ENCODE peak calls at places on chromosomes 13 and 19, in six cellular contexts. T, E, U, K, I and W are unnamed samples.

GRCh38 chr13:59487883-59488282 is 675.8 kb downstream of the DIAPH3 start:
- DNase-seq in T (no peak), E (no peak), U (no peak), K (no peak), I (no peak), W (no peak)

GRCh38 chr13:33318037-33318436 is 32.5 kb upstream of the STARD13 start:
- DNase-seq in T (no peak), E (peak; percentile 21), U (no peak), K (no peak), I (no peak), W (no peak)

GRCh38 chr19:17282488-17283256 is 971 bp downstream of the ANKLE1 start:
- DNase-seq in T (peak; percentile 69), E (peak; percentile 62), U (peak; percentile 81), K (peak; percentile 89), I (peak; percentile 92), W (no peak)

GRCh38 chr19:29841209-29841558 is 29.4 kb downstream of the CCNE1 start:
- DNase-seq in T (peak; percentile 53), E (no peak), U (no peak), K (no peak), I (no peak), W (no peak)

GRCh38 chr13:49676581-49677298 is 14.5 kb downstream of the EBPL start:
- DNase-seq in T (no peak), E (no peak), U (no peak), K (no peak), I (no peak), W (no peak)

GRCh38 chr19:2594319-2594718 is 108.2 kb downstream of the GNG7 start:
- DNase-seq in T (no peak), E (no peak), U (no peak), K (no peak), I (no peak), W (no peak)

GRCh38 chr13:105452895-105453294 is 1082.6 kb downstream of the EFNB2 start:
- DNase-seq in T (no peak), E (no peak), U (no peak), K (no peak), I (no peak), W (no peak)

GRCh38 chr13:114230117-114230516 is 4.6 kb upstream of the CDC16 start:
- DNase-seq in T (peak; percentile 18), E (peak; percentile 63), U (no peak), K (no peak), I (peak; percentile 44), W (no peak)

GRCh38 chr19:23520441-23520840 is 125.2 kb upstream of the ZNF91 start:
- DNase-seq in T (no peak), E (no peak), U (no peak), K (no peak), I (no peak), W (no peak)

DNA sequence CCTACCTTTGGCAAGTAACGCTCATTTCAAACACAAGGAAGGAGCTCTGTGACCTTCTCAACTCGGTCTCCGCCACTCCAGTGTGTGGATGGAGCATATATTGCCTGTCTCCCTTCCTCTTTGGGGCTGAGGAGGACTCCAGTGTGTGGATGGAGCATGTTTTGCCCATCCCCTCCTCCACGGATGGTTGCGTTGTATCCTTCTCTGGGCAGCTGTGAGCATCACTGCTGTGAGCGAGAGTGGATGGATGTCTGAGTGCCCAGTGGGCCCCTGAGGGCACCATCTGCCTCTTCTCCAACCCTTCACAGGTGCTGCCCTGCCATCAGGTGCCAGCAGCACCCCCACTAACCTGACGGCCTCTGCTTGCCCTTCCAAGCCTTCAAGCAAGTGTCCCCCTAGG is 186.2 kb downstream of the TEX29 start:
- DNase-seq in T (no peak), E (no peak), U (no peak), K (no peak), I (no peak), W (no peak)
- H4K91ac ChIP-seq in T (no peak overlapping the region), E (no peak overlapping the region), U (no peak overlapping the region), K (no peak overlapping the region), I (no peak overlapping the region), W (no peak overlapping the region)

DNA sequence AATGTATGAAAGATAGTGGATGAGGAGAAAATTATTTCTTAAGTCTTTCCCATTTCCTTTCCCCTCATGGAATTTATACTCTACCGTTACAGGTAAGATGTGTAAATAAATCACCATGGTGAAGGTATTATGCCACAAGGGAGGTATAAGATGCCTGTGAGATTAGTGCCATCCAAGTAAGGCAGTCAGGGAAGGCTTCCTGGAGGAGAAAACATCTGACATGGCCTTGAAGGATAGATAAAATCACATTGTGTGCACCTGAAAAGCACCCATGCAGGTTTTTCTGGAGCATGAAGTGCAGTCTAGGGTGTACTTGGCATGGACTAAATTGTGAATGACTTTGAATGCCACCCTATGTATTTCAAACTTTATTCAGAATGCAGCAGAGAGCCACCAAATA is 15.3 kb downstream of the MBNL2 start:
- DNase-seq in T (no peak), E (no peak), U (no peak), K (no peak), I (no peak), W (no peak)
- H3K4me1 ChIP-seq in T (peaks cover 7% of the 10 kb centered on the region), E (peaks cover 25% of the 10 kb centered on the region), U (peaks cover 8% of the 10 kb centered on the region), K (peaks cover 19% of the 10 kb centered on the region), I (peaks cover 11% of the 10 kb centered on the region), W (peaks cover 14% of the 10 kb centered on the region)

GRCh38 chr13:20553309-20553708 is 13.6 kb upstream of the IFT88 start:
- DNase-seq in T (no peak), E (no peak), U (no peak), K (peak; percentile 65), I (no peak), W (no peak)

GRCh38 chr13:20547479-20547908 is 19.5 kb upstream of the IFT88 start:
- DNase-seq in T (no peak), E (no peak), U (no peak), K (no peak), I (no peak), W (no peak)

GRCh38 chr13:20546559-20546958 is 20.4 kb upstream of the IFT88 start:
- DNase-seq in T (no peak), E (no peak), U (no peak), K (no peak), I (no peak), W (no peak)

GRCh38 chr13:20550799-20551198 is 16.2 kb upstream of the IFT88 start:
- DNase-seq in T (no peak), E (no peak), U (no peak), K (no peak), I (no peak), W (no peak)
- H4K91ac ChIP-seq in T (no peak overlapping the region), E (no peak overlapping the region), U (no peak overlapping the region), K (no peak overlapping the region), I (no peak overlapping the region), W (no peak overlapping the region)

DNA sequence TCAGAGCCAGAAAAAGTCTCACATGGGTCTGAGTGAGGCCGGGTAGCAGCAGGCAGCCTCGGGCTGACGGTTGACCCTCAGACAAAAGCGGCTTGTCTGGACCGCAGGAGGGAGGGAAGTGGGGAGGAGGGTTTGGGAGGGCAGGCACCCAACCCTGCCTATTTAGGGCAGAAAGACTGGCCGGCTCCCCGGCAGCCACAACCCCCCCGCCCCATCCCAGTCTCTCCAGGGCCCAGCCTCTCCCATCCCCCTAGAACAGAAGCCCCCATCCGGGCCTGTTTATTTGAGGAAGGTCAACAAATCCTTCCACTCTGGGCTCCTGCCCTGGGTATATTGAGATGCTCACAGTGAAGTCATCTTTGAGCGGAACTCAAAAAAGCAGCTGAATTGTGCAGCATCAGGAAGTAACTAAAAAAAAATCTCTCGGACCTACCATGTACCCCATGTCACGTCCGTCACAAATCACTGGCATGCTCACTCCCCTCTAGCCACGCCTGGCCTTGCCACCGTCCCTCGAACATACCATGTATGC is 6.3 kb downstream of the DACT3 start:
- DNase-seq in T (no peak), E (no peak), U (peak; percentile 38), K (no peak), I (no peak), W (peak; percentile 49)
- H3K4me1 ChIP-seq in T (peaks cover 6% of the 10 kb centered on the region), E (peaks cover 3% of the 10 kb centered on the region), U (peaks cover 13% of the 10 kb centered on the region), K (peaks cover 7% of the 10 kb centered on the region), I (peaks cover 2% of the 10 kb centered on the region), W (peaks cover 9% of the 10 kb centered on the region)

GRCh38 chr19:49913720-49914119 is 15.3 kb upstream of the ATF5 start:
- DNase-seq in T (no peak), E (no peak), U (no peak), K (no peak), I (no peak), W (no peak)
- H4K91ac ChIP-seq in T (no peak overlapping the region), E (no peak overlapping the region), U (no peak overlapping the region), K (no peak overlapping the region), I (no peak overlapping the region), W (no peak overlapping the region)

DNA sequence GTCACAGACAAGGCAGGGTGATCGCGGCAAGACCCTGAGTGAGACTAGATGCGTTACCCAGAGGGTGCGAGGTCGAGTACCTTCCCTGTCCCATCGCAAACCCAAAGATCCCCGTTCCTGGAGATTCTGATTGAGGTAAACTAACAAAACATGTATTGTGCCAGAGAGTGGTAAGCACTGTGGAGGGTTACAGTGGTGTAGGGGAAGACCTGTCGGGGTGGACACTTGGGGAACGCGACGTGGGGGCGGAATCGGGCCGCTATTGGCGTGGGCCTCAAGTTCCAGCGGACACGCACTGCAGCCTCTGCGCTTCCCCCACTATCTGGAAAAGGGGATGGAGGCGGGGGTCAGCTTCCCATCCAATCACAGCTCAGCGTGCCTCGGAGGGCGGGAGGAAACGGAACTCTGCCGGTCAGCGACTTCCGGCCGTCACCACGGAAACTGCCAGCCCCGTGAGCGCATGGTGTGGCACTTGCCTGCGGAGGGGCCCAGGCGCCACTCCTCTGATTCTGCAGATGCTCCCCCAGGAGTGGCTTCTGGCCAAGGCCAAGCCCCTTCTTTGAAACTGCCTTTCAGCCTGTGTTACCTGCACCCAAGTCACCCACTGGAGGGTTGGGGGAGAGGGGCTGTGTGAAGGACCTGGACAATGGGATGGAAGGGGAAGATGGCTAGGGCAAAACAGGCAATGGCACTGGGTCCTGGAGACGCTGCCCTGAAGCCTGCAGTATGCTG is 1.0 kb upstream of the UBE2M start:
- DNase-seq in T (peak; percentile 95), E (peak; percentile 89), U (peak; percentile 86), K (peak; percentile 75), I (peak; percentile 95), W (peak; percentile 90)
- H3K4me1 ChIP-seq in T (peaks cover 40% of the 10 kb centered on the region), E (peaks cover 26% of the 10 kb centered on the region), U (peaks cover 28% of the 10 kb centered on the region), K (peaks cover 38% of the 10 kb centered on the region), I (no peaks in the 10 kb centered on the region), W (peaks cover 17% of the 10 kb centered on the region)

GRCh38 chr13:27574661-27575060 is 45.7 kb downstream of the LNX2 start:
- DNase-seq in T (no peak), E (no peak), U (no peak), K (no peak), I (no peak), W (no peak)

GRCh38 chr13:27578121-27579030 is 42.0 kb downstream of the LNX2 start:
- DNase-seq in T (peak; percentile 45), E (peak; percentile 61), U (no peak), K (peak; percentile 49), I (no peak), W (no peak)

GRCh38 chr13:27569405-27569804 is 50.9 kb downstream of the LNX2 start:
- DNase-seq in T (no peak), E (no peak), U (no peak), K (no peak), I (no peak), W (no peak)

GRCh38 chr13:27573265-27573664 is 47.1 kb downstream of the LNX2 start:
- DNase-seq in T (peak; percentile 79), E (peak; percentile 75), U (no peak), K (peak; percentile 13), I (no peak), W (no peak)
- H4K91ac ChIP-seq in T (no peak overlapping the region), E (no peak overlapping the region), U (no peak overlapping the region), K (no peak overlapping the region), I (no peak overlapping the region), W (no peak overlapping the region)

GRCh38 chr19:39132344-39132969 is 6.9 kb downstream of the PAK4 start:
- DNase-seq in T (no peak), E (no peak), U (no peak), K (no peak), I (no peak), W (no peak)
- H3K4me1 ChIP-seq in T (peaks cover 56% of the 10 kb centered on the region), E (peaks cover 7% of the 10 kb centered on the region), U (peaks cover 20% of the 10 kb centered on the region), K (peaks cover 57% of the 10 kb centered on the region), I (peaks cover 3% of the 10 kb centered on the region), W (peaks cover 5% of the 10 kb centered on the region)

GRCh38 chr13:85544756-85545155 is 254.5 kb downstream of the SLITRK6 start:
- DNase-seq in T (no peak), E (no peak), U (no peak), K (no peak), I (no peak), W (no peak)
- H4K91ac ChIP-seq in T (no peak overlapping the region), E (no peak overlapping the region), U (no peak overlapping the region), K (peak overlapping the region; percentile 37), I (no peak overlapping the region), W (no peak overlapping the region)